ENCODE peak calls at places on chromosomes 1 and 21, in nine cellular contexts. J is Caki2; H is psoas muscle; Z is A549; S is AG09319; R is AG04450; C is activated B cell treated with CpG ODN at 0.5 μM for 24 hours; L is heart left ventricle; W is effector memory CD8-positive, alpha-beta T cell. P is an unnamed sample.

GRCh38 chr1:66571789-66572188 is 37.8 kb downstream of the SGIP1 start:
- DNase-seq in J (peak), H (no peak), Z (no peak), S (no peak), R (no peak), C (no peak), L (no peak), W (no peak), P (no peak)

GRCh38 chr1:39711359-39712340 is 20.4 kb upstream of the HPCAL4 start:
- DNase-seq in J (no peak), H (no peak), Z (no peak), S (no peak), R (no peak), C (no peak), L (no peak), W (no peak), P (no peak)

GRCh38 chr1:9376886-9377333 is 84.2 kb downstream of the SPSB1 start:
- DNase-seq in J (no peak), H (peak), Z (no peak), S (no peak), R (no peak), C (no peak), L (no peak), W (no peak), P (no peak)

GRCh38 chr1:203440780-203441179 is 34.8 kb upstream of the PRELP start:
- DNase-seq in J (peak), H (peak), Z (peak), S (peak), R (peak), C (no peak), L (peak), W (no peak), P (no peak)

GRCh38 chr1:151993084-151993733 is 450 bp downstream of the S100A10 start:
- DNase-seq in J (no peak), H (peak), Z (peak), S (no peak), R (no peak), C (peak), L (peak), W (peak), P (no peak)

GRCh38 chr1:116489231-116489697 is 81.6 kb downstream of the CD58 start:
- DNase-seq in J (peak), H (no peak), Z (peak), S (no peak), R (no peak), C (no peak), L (no peak), W (no peak), P (no peak)

GRCh38 chr1:51610637-51611036 is 6.3 kb upstream of the OSBPL9 start:
- DNase-seq in J (no peak), H (no peak), Z (no peak), S (no peak), R (no peak), C (no peak), L (no peak), W (no peak), P (no peak)

GRCh38 chr1:244231572-244232315 is 180.7 kb downstream of the ZBTB18 start:
- DNase-seq in J (no peak), H (peak), Z (no peak), S (no peak), R (no peak), C (no peak), L (no peak), W (no peak), P (no peak)

GRCh38 chr1:65011983-65012382 is 45.6 kb upstream of the JAK1 start:
- DNase-seq in J (no peak), H (no peak), Z (no peak), S (no peak), R (no peak), C (no peak), L (no peak), W (no peak), P (no peak)

GRCh38 chr21:43916691-43917514 is 51.9 kb downstream of the AGPAT3 start:
- DNase-seq in J (no peak), H (no peak), Z (no peak), S (no peak), R (no peak), C (peak), L (no peak), W (peak), P (no peak)

GRCh38 chr1:160046494-160047115 is 14.8 kb upstream of the PIGM start:
- DNase-seq in J (no peak), H (peak), Z (peak), S (no peak), R (no peak), C (no peak), L (peak), W (peak), P (no peak)

GRCh38 chr21:31741116-31741515 is 9.2 kb upstream of the SCAF4 start:
- DNase-seq in J (no peak), H (no peak), Z (no peak), S (no peak), R (no peak), C (no peak), L (no peak), W (no peak), P (no peak)

GRCh38 chr1:98921817-98922216 is 82.8 kb downstream of the PLPPR5 start:
- DNase-seq in J (no peak), H (no peak), Z (no peak), S (no peak), R (no peak), C (no peak), L (no peak), W (no peak), P (no peak)

GRCh38 chr1:217067642-217068041 is 344.4 kb upstream of the ESRRG start:
- DNase-seq in J (no peak), H (no peak), Z (no peak), S (no peak), R (no peak), C (no peak), L (no peak), W (no peak), P (no peak)

GRCh38 chr1:25890249-25891034 is 14.9 kb upstream of the PAQR7 start:
- DNase-seq in J (peak), H (no peak), Z (peak), S (no peak), R (no peak), C (no peak), L (no peak), W (no peak), P (no peak)

GRCh38 chr1:167431261-167431908 is 86.9 kb downstream of the CD247 start:
- DNase-seq in J (no peak), H (no peak), Z (no peak), S (no peak), R (no peak), C (no peak), L (no peak), W (no peak), P (no peak)

GRCh38 chr1:119006406-119007279 is 18.5 kb upstream of the TBX15 start:
- DNase-seq in J (no peak), H (no peak), Z (no peak), S (no peak), R (no peak), C (no peak), L (no peak), W (no peak), P (no peak)

GRCh38 chr1:9798236-9799130 is 25.3 kb downstream of the CLSTN1 start:
- DNase-seq in J (no peak), H (no peak), Z (no peak), S (peak), R (no peak), C (no peak), L (no peak), W (no peak), P (no peak)

GRCh38 chr1:36771678-36772284 is 262.5 kb downstream of the GRIK3 start:
- DNase-seq in J (no peak), H (no peak), Z (no peak), S (no peak), R (no peak), C (no peak), L (no peak), W (no peak), P (no peak)

GRCh38 chr1:231806623-231807470 is 180.3 kb downstream of the DISC1 start:
- DNase-seq in J (peak), H (peak), Z (peak), S (no peak), R (no peak), C (peak), L (peak), W (no peak), P (peak)

GRCh38 chr21:29121759-29122158 is 8.7 kb upstream of the MAP3K7CL start:
- DNase-seq in J (no peak), H (no peak), Z (no peak), S (no peak), R (no peak), C (no peak), L (no peak), W (no peak), P (no peak)

GRCh38 chr1:114959423-114959822 is 70.2 kb upstream of the TSHB start:
- DNase-seq in J (no peak), H (no peak), Z (no peak), S (no peak), R (no peak), C (no peak), L (no peak), W (no peak), P (no peak)

GRCh38 chr1:200895801-200896570 is 1.3 kb downstream of the INAVA start:
- DNase-seq in J (peak), H (no peak), Z (no peak), S (no peak), R (no peak), C (no peak), L (no peak), W (no peak), P (no peak)

GRCh38 chr1:3730556-3731247 is 21.5 kb upstream of the CCDC27 start:
- DNase-seq in J (no peak), H (no peak), Z (no peak), S (no peak), R (no peak), C (no peak), L (no peak), W (no peak), P (no peak)

GRCh38 chr1:152367436-152367835 is 7.6 kb upstream of the FLG2 start:
- DNase-seq in J (no peak), H (no peak), Z (no peak), S (no peak), R (no peak), C (no peak), L (no peak), W (no peak), P (no peak)

GRCh38 chr1:45206808-45207624 is 611 bp upstream of the ZSWIM5 start:
- DNase-seq in J (no peak), H (no peak), Z (no peak), S (no peak), R (no peak), C (no peak), L (no peak), W (no peak), P (no peak)

GRCh38 chr1:66156144-66156543 is 363.4 kb downstream of the PDE4B start:
- DNase-seq in J (no peak), H (no peak), Z (no peak), S (no peak), R (no peak), C (no peak), L (no peak), W (no peak), P (no peak)

GRCh38 chr1:8962812-8963669 is 17.4 kb downstream of the CA6 start:
- DNase-seq in J (peak), H (no peak), Z (peak), S (no peak), R (no peak), C (no peak), L (no peak), W (peak), P (peak)

GRCh38 chr1:22318279-22318983 is 133.2 kb upstream of the ZBTB40 start:
- DNase-seq in J (no peak), H (no peak), Z (no peak), S (no peak), R (no peak), C (no peak), L (no peak), W (no peak), P (no peak)

GRCh38 chr1:88943221-88943620 is 49.2 kb downstream of the KYAT3 start:
- DNase-seq in J (no peak), H (no peak), Z (no peak), S (no peak), R (no peak), C (no peak), L (no peak), W (no peak), P (no peak)

GRCh38 chr1:59266180-59266926 is 30.5 kb upstream of the FGGY start:
- DNase-seq in J (no peak), H (no peak), Z (no peak), S (no peak), R (no peak), C (peak), L (no peak), W (no peak), P (no peak)